ENCODE peak calls at places on chromosomes 3 and 15, in four cellular contexts. U is IMR-90, T is uterus, M is cardiac muscle cell. F is an unnamed sample.
A peak's percentile ranks its signal among the peaks of the same experiment; 100 is the strongest.

GRCh38 chr15:67783303-67783702 is 42.0 kb upstream of the SKOR1 start:
- DNase-seq in U (no peak), T (no peak), M (no peak), F (no peak)

GRCh38 chr15:77282333-77282732 is 137.6 kb downstream of the PEAK1 start:
- DNase-seq in U (peak; percentile 86), T (peak; percentile 39), M (no peak), F (no peak)

GRCh38 chr3:141681390-141681780 is 56.7 kb upstream of the RNF7 start:
- DNase-seq in U (no peak), T (no peak), M (no peak), F (no peak)

GRCh38 chr3:104604326-104605010 is 762.2 kb upstream of the ALCAM start:
- DNase-seq in U (peak; percentile 48), T (no peak), M (peak; percentile 21), F (no peak)

GRCh38 chr3:37967252-37967881 is 23.2 kb upstream of the VILL start:
- DNase-seq in U (peak; percentile 65), T (peak; percentile 64), M (peak; percentile 71), F (no peak)

GRCh38 chr15:41465822-41466421 is 27.8 kb upstream of the ITPKA start:
- DNase-seq in U (peak; percentile 74), T (no peak), M (peak; percentile 49), F (no peak)

GRCh38 chr3:179801263-179801662 is 148.4 kb downstream of the USP13 start:
- DNase-seq in U (peak; percentile 96), T (no peak), M (no peak), F (no peak)

GRCh38 chr15:70892002-70892911 is at the start of the genes LRRC49 and THAP10:
- DNase-seq in U (peak; percentile 98), T (peak; percentile 89), M (peak; percentile 90), F (peak; percentile 91)

GRCh38 chr3:184765047-184765729 is 46.8 kb upstream of the VPS8 start:
- DNase-seq in U (no peak), T (no peak), M (no peak), F (no peak)

GRCh38 chr3:88203537-88204143 is 53.9 kb downstream of the C3orf38 start:
- DNase-seq in U (peak; percentile 67), T (peak; percentile 60), M (peak; percentile 77), F (no peak)

GRCh38 chr3:184937611-184938010 is 125.6 kb downstream of the VPS8 start:
- DNase-seq in U (no peak), T (no peak), M (no peak), F (no peak)

DNA sequence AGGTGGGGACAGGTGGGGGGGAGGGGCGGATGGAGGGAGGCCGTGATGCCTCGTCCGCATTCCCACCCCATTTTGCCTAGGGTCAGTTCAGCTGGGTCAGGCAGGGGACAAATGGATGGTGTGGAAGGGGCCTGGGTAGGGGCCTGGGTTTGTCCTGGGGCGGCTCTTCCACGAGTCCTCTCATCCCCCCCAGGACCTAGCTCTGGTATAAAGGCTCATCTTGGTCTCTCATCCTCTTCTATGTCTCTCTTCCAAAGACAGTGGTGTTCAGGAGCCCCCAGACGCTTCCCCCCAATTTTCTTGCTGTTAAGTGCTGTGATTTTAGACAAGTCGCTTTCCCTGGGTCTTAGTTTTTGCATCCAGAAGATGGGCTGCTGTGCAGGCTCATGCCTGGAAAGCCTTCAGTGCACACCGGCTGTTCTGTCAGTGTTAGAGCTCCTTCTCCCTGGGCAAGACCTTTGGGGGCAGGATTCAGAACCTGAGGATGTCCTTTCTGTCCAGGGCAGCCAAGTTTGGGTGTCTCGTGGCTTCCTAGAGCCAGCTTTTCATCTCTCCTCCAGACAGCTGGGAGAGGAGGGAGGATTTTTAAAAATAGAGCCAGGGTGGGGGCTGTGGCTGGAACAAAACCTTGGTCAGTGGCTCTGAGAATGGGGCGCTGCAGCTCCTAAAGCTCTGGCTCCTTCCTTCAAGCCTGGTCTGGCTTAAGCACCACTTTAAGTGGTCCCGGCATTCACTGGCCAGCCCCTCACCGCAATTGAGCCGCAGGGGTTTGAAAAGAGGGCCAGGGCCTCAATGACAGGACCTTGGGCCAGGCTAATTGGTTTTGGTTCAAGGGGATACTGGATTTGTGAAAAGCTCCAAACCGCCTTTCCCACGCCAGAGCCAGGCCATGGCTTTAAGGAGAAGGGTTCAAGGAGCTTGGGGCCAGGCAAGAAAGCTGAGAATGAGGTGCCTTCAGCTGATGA is 37.7 kb upstream of the POLG start:
- DNase-seq in U (no peak), T (no peak), M (no peak), F (no peak)
- H3K27me3 ChIP-seq in U (peaks cover 94% of the 10 kb centered on the region), T (peaks cover 23% of the 10 kb centered on the region), M (peaks cover 100% of the 10 kb centered on the region), F (peaks cover 98% of the 10 kb centered on the region)

GRCh38 chr3:147354621-147355020 is 51.7 kb downstream of the ZIC4 start:
- DNase-seq in U (no peak), T (no peak), M (peak; percentile 26), F (no peak)
- H3K27me3 ChIP-seq in U (peaks cover 56% of the 10 kb centered on the region), T (peaks cover 12% of the 10 kb centered on the region), M (peaks cover 100% of the 10 kb centered on the region), F (peaks cover 78% of the 10 kb centered on the region)

GRCh38 chr3:132974086-132974485 is 64.1 kb upstream of the TMEM108 start:
- DNase-seq in U (no peak), T (no peak), M (no peak), F (no peak)

GRCh38 chr3:132972333-132972732 is 65.9 kb upstream of the TMEM108 start:
- DNase-seq in U (peak; percentile 19), T (no peak), M (no peak), F (no peak)

GRCh38 chr3:132978464-132978863 is 59.7 kb upstream of the TMEM108 start:
- DNase-seq in U (no peak), T (no peak), M (no peak), F (no peak)

GRCh38 chr3:132973441-132973840 is 64.8 kb upstream of the TMEM108 start:
- DNase-seq in U (no peak), T (no peak), M (no peak), F (no peak)
- H3K27me3 ChIP-seq in U (no peaks in the 10 kb centered on the region), T (no peaks in the 10 kb centered on the region), M (no peaks in the 10 kb centered on the region), F (no peaks in the 10 kb centered on the region)

GRCh38 chr3:128348075-128348474 is 118.6 kb downstream of the DNAJB8 start:
- DNase-seq in U (no peak), T (no peak), M (no peak), F (no peak)

GRCh38 chr3:128349963-128350599 is 116.6 kb downstream of the DNAJB8 start:
- DNase-seq in U (no peak), T (no peak), M (no peak), F (no peak)

GRCh38 chr3:128346562-128346961 is 120.1 kb downstream of the DNAJB8 start:
- DNase-seq in U (no peak), T (no peak), M (no peak), F (no peak)

GRCh38 chr3:128347282-128347681 is 119.4 kb downstream of the DNAJB8 start:
- DNase-seq in U (no peak), T (no peak), M (no peak), F (no peak)

GRCh38 chr3:128348805-128349531 is 117.7 kb downstream of the DNAJB8 start:
- DNase-seq in U (peak; percentile 13), T (no peak), M (no peak), F (no peak)
- H3K27me3 ChIP-seq in U (no peaks in the 10 kb centered on the region), T (no peaks in the 10 kb centered on the region), M (no peaks in the 10 kb centered on the region), F (no peaks in the 10 kb centered on the region)

GRCh38 chr3:10743366-10744097 is 72.5 kb upstream of the SLC6A11 start:
- DNase-seq in U (no peak), T (no peak), M (no peak), F (no peak)
- H3K27me3 ChIP-seq in U (no peaks in the 10 kb centered on the region), T (no peaks in the 10 kb centered on the region), M (peaks cover 19% of the 10 kb centered on the region), F (peaks cover 46% of the 10 kb centered on the region)

GRCh38 chr15:52787549-52788098 is 2.5 kb downstream of the ONECUT1 start:
- DNase-seq in U (no peak), T (no peak), M (no peak), F (no peak)
- H3K27me3 ChIP-seq in U (peaks cover 94% of the 10 kb centered on the region), T (peaks cover 8% of the 10 kb centered on the region), M (peaks cover 99% of the 10 kb centered on the region), F (peaks cover 99% of the 10 kb centered on the region)

GRCh38 chr3:15175590-15175989 is 30.5 kb upstream of the CAPN7 start:
- DNase-seq in U (no peak), T (no peak), M (no peak), F (no peak)

GRCh38 chr3:15180042-15180611 is 25.9 kb upstream of the CAPN7 start:
- DNase-seq in U (no peak), T (no peak), M (no peak), F (no peak)

GRCh38 chr3:15181964-15182363 is 24.1 kb upstream of the CAPN7 start:
- DNase-seq in U (no peak), T (no peak), M (no peak), F (no peak)

GRCh38 chr3:15185404-15185803 is 20.6 kb upstream of the CAPN7 start:
- DNase-seq in U (no peak), T (no peak), M (no peak), F (no peak)

DNA sequence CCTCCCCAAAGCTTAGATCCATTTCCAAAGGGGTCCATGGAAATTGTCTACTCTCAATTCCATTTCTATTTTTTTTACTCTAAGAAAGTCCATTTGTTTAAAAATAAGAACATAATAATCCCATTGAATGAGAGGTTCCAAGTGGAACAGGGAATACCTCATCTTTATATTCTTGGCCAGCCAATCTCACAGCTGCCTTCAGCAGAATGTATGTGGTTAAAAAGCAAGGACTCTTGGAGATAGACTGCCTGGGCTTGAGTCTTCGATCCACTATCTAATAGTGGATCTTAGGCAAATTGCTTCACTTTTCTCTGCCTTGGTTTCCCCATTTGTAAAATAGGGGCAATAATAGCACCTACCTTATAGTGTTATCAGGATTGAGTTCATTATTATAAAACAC is 24.5 kb upstream of the CAPN7 start:
- DNase-seq in U (no peak), T (no peak), M (no peak), F (no peak)
- H3K27me3 ChIP-seq in U (peaks cover 22% of the 10 kb centered on the region), T (no peaks in the 10 kb centered on the region), M (no peaks in the 10 kb centered on the region), F (peaks cover 5% of the 10 kb centered on the region)

GRCh38 chr15:96408591-96409183 is 78.2 kb downstream of the NR2F2 start:
- DNase-seq in U (no peak), T (no peak), M (no peak), F (no peak)

GRCh38 chr15:96406701-96407100 is 76.2 kb downstream of the NR2F2 start:
- DNase-seq in U (no peak), T (no peak), M (no peak), F (no peak)

GRCh38 chr15:96409231-96410138 is 79.0 kb downstream of the NR2F2 start:
- DNase-seq in U (peak; percentile 5), T (no peak), M (peak; percentile 21), F (no peak)

GRCh38 chr15:96404560-96404959 is 74.1 kb downstream of the NR2F2 start:
- DNase-seq in U (no peak), T (no peak), M (no peak), F (no peak)

GRCh38 chr15:96407482-96407881 is 77.0 kb downstream of the NR2F2 start:
- DNase-seq in U (no peak), T (no peak), M (no peak), F (no peak)
- H3K27me3 ChIP-seq in U (peaks cover 67% of the 10 kb centered on the region), T (peaks cover 16% of the 10 kb centered on the region), M (peaks cover 100% of the 10 kb centered on the region), F (peaks cover 79% of the 10 kb centered on the region)

GRCh38 chr15:79437275-79438000 is 5.3 kb downstream of the MINAR1 start:
- DNase-seq in U (no peak), T (no peak), M (no peak), F (no peak)

GRCh38 chr15:79436037-79436780 is 4.1 kb downstream of the MINAR1 start:
- DNase-seq in U (peak; percentile 10), T (no peak), M (no peak), F (no peak)

GRCh38 chr15:79439236-79439635 is 7.1 kb downstream of the MINAR1 start:
- DNase-seq in U (no peak), T (no peak), M (no peak), F (no peak)

GRCh38 chr15:79442911-79443310 is 10.8 kb downstream of the MINAR1 start:
- DNase-seq in U (no peak), T (no peak), M (peak; percentile 38), F (no peak)

GRCh38 chr15:79440355-79440908 is 8.3 kb downstream of the MINAR1 start:
- DNase-seq in U (no peak), T (no peak), M (no peak), F (no peak)
- H3K27me3 ChIP-seq in U (peaks cover under 1% of the 10 kb centered on the region), T (no peaks in the 10 kb centered on the region), M (peaks cover 16% of the 10 kb centered on the region), F (peaks cover 5% of the 10 kb centered on the region)

F was measured in suprapubic skin.